ENCODE peak calls at places on chromosomes 13 and 19, in four cellular contexts. One of them, this sample, is unnamed.

GRCh38 chr19:34282611-34283519 is 28.5 kb downstream of the GARRE1 start:
- DNase-seq in tibial nerve: no peak
- DNase-seq in ecto neural progenitor cell: no peak
- DNase-seq in EH: no peak
- DNase-seq in this sample: no peak

GRCh38 chr13:26445092-26445491 is 112.4 kb upstream of the WASF3 start:
- DNase-seq in ecto neural progenitor cell: no peak
- DNase-seq in tibial nerve: no peak
- DNase-seq in EH: no peak
- DNase-seq in this sample: no peak

GRCh38 chr19:5936308-5936980 is 22.4 kb downstream of the CAPS start:
- DNase-seq in ecto neural progenitor cell: no peak
- DNase-seq in tibial nerve: no peak
- DNase-seq in EH: no peak
- DNase-seq in this sample: no peak

GRCh38 chr13:104594801-104595200 is 1528.6 kb upstream of the SLC10A2 start:
- DNase-seq in EH: no peak
- DNase-seq in tibial nerve: no peak
- DNase-seq in ecto neural progenitor cell: no peak
- DNase-seq in this sample: no peak

GRCh38 chr19:50909240-50910070 is 1.7 kb downstream of the KLK4 start:
- DNase-seq in EH: peak
- DNase-seq in ecto neural progenitor cell: peak
- DNase-seq in tibial nerve: peak
- DNase-seq in this sample: no peak

GRCh38 chr19:58001895-58002369 is 688 bp downstream of the ZNF606 start:
- DNase-seq in tibial nerve: no peak
- DNase-seq in ecto neural progenitor cell: no peak
- DNase-seq in EH: peak
- DNase-seq in this sample: peak

GRCh38 chr13:33793726-33794125 is 24.2 kb upstream of the RFC3 start:
- DNase-seq in tibial nerve: no peak
- DNase-seq in ecto neural progenitor cell: no peak
- DNase-seq in EH: no peak
- DNase-seq in this sample: no peak

GRCh38 chr13:50842711-50843255 is 709 bp downstream of the DLEU7 start:
- DNase-seq in tibial nerve: no peak
- DNase-seq in ecto neural progenitor cell: no peak
- DNase-seq in EH: no peak
- DNase-seq in this sample: no peak

GRCh38 chr19:495440-496332 is 600 bp upstream of the MADCAM1 start:
- DNase-seq in tibial nerve: no peak
- DNase-seq in EH: peak
- DNase-seq in ecto neural progenitor cell: peak
- DNase-seq in this sample: peak

GRCh38 chr13:54574791-54575190 is 1546.2 kb downstream of the OLFM4 start:
- DNase-seq in EH: no peak
- DNase-seq in tibial nerve: no peak
- DNase-seq in ecto neural progenitor cell: no peak
- DNase-seq in this sample: no peak

GRCh38 chr13:21034602-21035190 is 26.7 kb downstream of the LATS2 start:
- DNase-seq in tibial nerve: no peak
- DNase-seq in ecto neural progenitor cell: no peak
- DNase-seq in EH: no peak
- DNase-seq in this sample: no peak

GRCh38 chr19:1837625-1838105 is 10.6 kb downstream of the REXO1 start:
- DNase-seq in tibial nerve: no peak
- DNase-seq in EH: peak
- DNase-seq in ecto neural progenitor cell: peak
- DNase-seq in this sample: peak

GRCh38 chr13:109408596-109409382 is 377.6 kb downstream of the IRS2 start:
- DNase-seq in ecto neural progenitor cell: no peak
- DNase-seq in tibial nerve: no peak
- DNase-seq in EH: no peak
- DNase-seq in this sample: no peak

GRCh38 chr19:17079710-17080440 is 4.3 kb downstream of the MYO9B start:
- DNase-seq in tibial nerve: peak
- DNase-seq in EH: peak
- DNase-seq in ecto neural progenitor cell: peak
- DNase-seq in this sample: peak

GRCh38 chr13:48494874-48495273 is 38.0 kb downstream of the RCBTB2 start:
- DNase-seq in tibial nerve: no peak
- DNase-seq in ecto neural progenitor cell: no peak
- DNase-seq in EH: no peak
- DNase-seq in this sample: no peak

This sample was measured in CD4-positive, alpha-beta T cell.